ENCODE peak calls at places on chromosome 14, in ten cellular contexts. P, U, T, K, R, Y, H, X, E and O are unnamed samples.

GRCh38 chr14:105173901-105174894 is 5.6 kb upstream of the JAG2 start:
- DNase-seq in X (no peak), Y (no peak), P (no peak), R (no peak), E (no peak), K (peak; percentile 52), U (no peak), T (no peak), H (no peak), O (no peak)

GRCh38 chr14:97361181-97361580 is 564.0 kb downstream of the VRK1 start:
- DNase-seq in X (no peak), P (no peak), E (no peak), H (no peak), U (no peak), K (no peak), Y (no peak), T (no peak), R (no peak), O (no peak)

GRCh38 chr14:95507174-95507573 is 9.3 kb downstream of the SYNE3 start:
- DNase-seq in Y (no peak), R (peak; percentile 89), E (peak; percentile 76), T (no peak), U (no peak), H (no peak), K (no peak), X (peak; percentile 97), P (no peak), O (peak; percentile 66)

GRCh38 chr14:96582641-96582980 is 80.4 kb downstream of the PAPOLA start:
- DNase-seq in X (no peak), E (no peak), H (no peak), R (no peak), T (no peak), P (no peak), K (no peak), Y (no peak), U (no peak), O (no peak)

GRCh38 chr14:75702606-75703261 is 41.7 kb downstream of the TTLL5 start:
- DNase-seq in T (no peak), K (no peak), Y (no peak), H (no peak), R (no peak), U (no peak), X (peak; percentile 64), P (no peak), E (peak; percentile 35), O (no peak)

GRCh38 chr14:35940291-35940690 is 114.2 kb downstream of the BRMS1L start:
- DNase-seq in X (no peak), T (no peak), H (no peak), Y (no peak), E (no peak), K (peak; percentile 56), U (no peak), P (no peak), R (no peak), O (no peak)

GRCh38 chr14:32224731-32225377 is 21.8 kb upstream of the RNU6-8 start:
- DNase-seq in T (peak; percentile 68), R (peak; percentile 55), H (peak; percentile 68), E (peak; percentile 41), K (no peak), P (no peak), Y (no peak), X (peak; percentile 44), U (peak; percentile 63), O (peak; percentile 49)

GRCh38 chr14:66746316-66747006 is 238.5 kb downstream of the GPHN start:
- DNase-seq in P (no peak), X (peak; percentile 70), H (peak; percentile 12), U (peak; percentile 22), Y (peak; percentile 57), R (no peak), K (no peak), T (peak; percentile 14), E (no peak), O (no peak)

GRCh38 chr14:96027356-96028335 is 11.5 kb upstream of the C14orf132 start:
- DNase-seq in P (no peak), K (no peak), Y (no peak), T (no peak), R (no peak), E (no peak), X (no peak), U (no peak), H (no peak), O (no peak)

GRCh38 chr14:100554696-100555320 is 32.4 kb downstream of the BEGAIN start:
- DNase-seq in E (no peak), P (no peak), U (no peak), K (no peak), R (no peak), Y (no peak), X (no peak), H (no peak), T (no peak), O (no peak)

GRCh38 chr14:90839024-90839888 is 23.0 kb upstream of the TTC7B start:
- DNase-seq in R (peak; percentile 72), T (no peak), P (peak; percentile 60), H (no peak), E (peak; percentile 56), U (no peak), Y (no peak), K (no peak), X (peak; percentile 80), O (no peak)

GRCh38 chr14:32667791-32668190 is 270.9 kb upstream of the NPAS3 start:
- DNase-seq in T (no peak), P (no peak), H (no peak), X (no peak), U (no peak), R (no peak), E (no peak), Y (no peak), K (no peak), O (no peak)

GRCh38 chr14:105204206-105204930 is 23.3 kb upstream of the NUDT14 start:
- DNase-seq in X (peak; percentile 29), E (no peak), T (no peak), Y (no peak), K (no peak), U (no peak), R (peak; percentile 77), H (no peak), P (peak; percentile 90), O (peak; percentile 85)

GRCh38 chr14:51593397-51593796 is 58.3 kb upstream of the FRMD6 start:
- DNase-seq in K (no peak), T (no peak), Y (no peak), P (no peak), R (no peak), X (no peak), U (no peak), H (no peak), E (no peak), O (no peak)

GRCh38 chr14:87643005-87643404 is 350.0 kb downstream of the GALC start:
- DNase-seq in P (no peak), T (no peak), K (no peak), R (no peak), E (peak; percentile 59), Y (no peak), U (no peak), H (no peak), X (peak; percentile 32), O (no peak)
- H3K4me3 ChIP-seq in P (no peak overlapping the region), T (no peak overlapping the region), K (no peak overlapping the region), R (no peak overlapping the region), E (no peak overlapping the region), Y (no peak overlapping the region), U (no peak overlapping the region), H (no peak overlapping the region), X (no peak overlapping the region), O (no peak overlapping the region)

GRCh38 chr14:71734076-71734475 is 198.2 kb upstream of the RGS6 start:
- DNase-seq in Y (no peak), X (no peak), T (no peak), H (no peak), E (no peak), K (no peak), P (no peak), R (no peak), U (no peak), O (no peak)

GRCh38 chr14:71745072-71745471 is 187.2 kb upstream of the RGS6 start:
- DNase-seq in K (no peak), H (no peak), E (no peak), T (no peak), X (no peak), R (no peak), U (no peak), P (no peak), Y (no peak), O (no peak)

GRCh38 chr14:71742491-71742890 is 189.7 kb upstream of the RGS6 start:
- DNase-seq in E (no peak), U (no peak), Y (no peak), P (no peak), R (no peak), T (no peak), X (no peak), K (no peak), H (no peak), O (no peak)

DNA sequence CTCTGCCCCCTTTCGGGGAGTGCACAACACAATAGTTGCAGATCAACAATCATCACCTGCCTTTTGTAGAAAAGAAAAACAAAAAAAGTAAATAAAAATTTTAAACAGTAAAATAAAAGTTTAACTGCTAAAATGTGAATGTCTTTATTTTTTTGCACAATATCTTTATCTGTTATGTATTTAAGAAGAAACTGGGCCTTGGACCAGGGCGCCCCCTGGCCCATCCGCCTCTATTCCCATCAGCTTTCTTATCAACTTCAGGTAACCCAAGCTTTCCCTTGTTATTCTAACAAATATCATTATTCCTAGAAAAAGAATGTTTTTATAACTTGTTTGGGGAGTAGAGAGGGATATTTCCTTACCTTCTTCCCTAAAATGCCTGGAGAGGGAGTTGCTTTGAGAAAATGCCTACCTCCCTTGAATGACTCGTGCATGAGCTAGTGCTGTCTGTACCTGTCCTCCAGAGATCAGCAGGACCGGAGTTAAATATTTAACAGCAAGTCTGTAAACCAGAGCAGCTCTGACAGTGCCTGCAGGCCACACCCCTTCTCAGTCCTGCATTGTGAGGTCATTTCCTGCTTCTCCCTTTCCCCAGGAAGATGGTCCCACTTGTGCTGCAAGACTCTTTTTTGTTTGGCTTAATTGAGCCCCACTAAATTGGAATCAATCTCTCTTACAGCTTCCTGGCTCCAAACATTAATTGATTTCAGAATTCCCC is 192.8 kb upstream of the RGS6 start:
- DNase-seq in X (peak; percentile 21), Y (peak; percentile 54), P (no peak), T (peak; percentile 14), U (peak; percentile 74), K (no peak), H (peak; percentile 50), R (no peak), E (no peak), O (no peak)
- TF ChIP-seq CTCF in X (peak; percentile 4), Y (peak; percentile 17), P (no peak), T (no peak), U (no peak), K (peak; percentile 20), H (no peak), R (no peak), E (no peak), O (no peak)

DNA sequence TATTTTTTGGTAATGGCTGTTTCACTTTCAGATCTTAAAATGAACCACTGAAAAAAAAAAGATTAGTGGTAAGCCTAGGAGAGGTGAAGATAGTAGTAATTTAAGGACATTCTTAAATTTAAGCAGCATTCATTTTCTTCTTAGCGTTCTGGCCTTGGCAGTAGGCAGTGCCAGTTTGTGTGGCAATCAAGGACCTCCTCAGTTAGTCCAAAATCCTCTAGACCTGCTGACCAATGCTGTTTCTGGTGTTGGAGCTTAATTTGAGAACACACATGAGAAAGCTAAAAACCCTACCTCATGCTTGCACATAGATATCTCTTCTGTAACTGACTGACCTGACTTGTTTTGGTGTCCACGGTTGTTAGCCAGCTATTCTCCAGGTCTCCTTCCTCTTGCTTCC is 219.8 kb upstream of the RGS6 start:
- DNase-seq in T (no peak), U (no peak), K (no peak), H (no peak), Y (no peak), R (no peak), E (no peak), X (no peak), P (no peak), O (no peak)
- H3K4me3 ChIP-seq in T (no peak overlapping the region), U (no peak overlapping the region), K (no peak overlapping the region), H (no peak overlapping the region), Y (no peak overlapping the region), R (no peak overlapping the region), E (no peak overlapping the region), X (no peak overlapping the region), P (no peak overlapping the region), O (no peak overlapping the region)

GRCh38 chr14:69812725-69813124 is 15.7 kb upstream of the SLC10A1 start:
- DNase-seq in X (no peak), P (no peak), T (no peak), U (peak; percentile 65), R (no peak), E (no peak), Y (no peak), K (no peak), H (peak; percentile 43), O (no peak)
- TF ChIP-seq CTCF in X (no peak), P (no peak), T (peak; percentile 34), U (peak; percentile 38), R (no peak), E (no peak), Y (peak; percentile 13), K (no peak), H (peak; percentile 68), O (no peak)